ENCODE peak calls at places on chromosomes 3 and 15, in four cellular contexts. J is psoas muscle, T is tibial nerve, E is A673. K is an unnamed sample. For H3K4me1 and H3K27me3, the result is how much of the 10 kb centered on the place peaks cover.

GRCh38 chr15:77607894-77608261 is 24.8 kb downstream of the LINGO1 start:
- DNase-seq in J (no peak), T (no peak), E (peak), K (no peak)

GRCh38 chr15:81303241-81304225 is 20.4 kb downstream of the STARD5 start:
- DNase-seq in J (no peak), T (no peak), E (no peak), K (peak)

GRCh38 chr15:78977091-78977571 is 32.3 kb upstream of the CTSH start:
- DNase-seq in J (no peak), T (no peak), E (no peak), K (peak)

GRCh38 chr15:90001062-90001682 is at the start of gene ZNF710:
- DNase-seq in J (peak), T (no peak), E (peak), K (peak)

GRCh38 chr3:136343873-136344281 is 93.7 kb downstream of the PCCB start:
- DNase-seq in J (peak), T (peak), E (peak), K (peak)

GRCh38 chr15:74265046-74265639 is 29.0 kb downstream of the CCDC33 start:
- DNase-seq in J (peak), T (no peak), E (peak), K (no peak)

GRCh38 chr3:76054404-76054803 is 269.1 kb upstream of the ZNF717 start:
- DNase-seq in J (no peak), T (no peak), E (no peak), K (no peak)

GRCh38 chr15:41822471-41822870 is 5.4 kb upstream of the JMJD7 start:
- DNase-seq in J (no peak), T (no peak), E (no peak), K (no peak)

GRCh38 chr15:72197460-72198409 is at the start of gene GRAMD2A:
- DNase-seq in J (no peak), T (no peak), E (peak), K (peak)

GRCh38 chr15:84605225-84605882 is 4.5 kb downstream of the ZSCAN2 start:
- DNase-seq in J (no peak), T (no peak), E (no peak), K (no peak)

GRCh38 chr15:40693904-40694705 is 869 bp upstream of the RAD51 start:
- DNase-seq in J (no peak), T (no peak), E (no peak), K (peak)

GRCh38 chr3:168341965-168342719 is 246.4 kb upstream of the GOLIM4 start:
- DNase-seq in J (no peak), T (no peak), E (peak), K (no peak)

GRCh38 chr15:62389887-62390792 is 225.1 kb upstream of the C2CD4B start:
- DNase-seq in J (peak), T (peak), E (peak), K (peak)

GRCh38 chr3:61580982-61581654 is 19.7 kb downstream of the PTPRG start:
- DNase-seq in J (no peak), T (no peak), E (no peak), K (no peak)

GRCh38 chr15:25727867-25728600 is 135.1 kb downstream of the ATP10A start:
- DNase-seq in J (no peak), T (no peak), E (no peak), K (no peak)

GRCh38 chr15:84863480-84864428 is 20.7 kb upstream of the SLC28A1 start:
- DNase-seq in J (no peak), T (no peak), E (no peak), K (no peak)

GRCh38 chr3:64599651-64600050 is 88.1 kb downstream of the ADAMTS9 start:
- DNase-seq in J (no peak), T (no peak), E (no peak), K (no peak)

GRCh38 chr15:98850991-98851776 is 156.4 kb downstream of the PGPEP1L start:
- DNase-seq in J (peak), T (peak), E (peak), K (peak)
- TF ChIP-seq CTCF in J (peak), T (peak), E (peak), K (peak)

GRCh38 chr3:50242778-50243551 is 7.0 kb downstream of the GNAI2 start:
- DNase-seq in J (peak), T (no peak), E (no peak), K (no peak)
- H3K4me1 ChIP-seq in J (under half), T (half or more), E (under half), K (under half)

GRCh38 chr15:99105516-99106341 is 849 bp downstream of the SYNM start:
- DNase-seq in J (peak), T (no peak), E (peak), K (peak)

GRCh38 chr15:99104788-99105515 is at the start of gene SYNM:
- DNase-seq in J (peak), T (peak), E (peak), K (no peak)

GRCh38 chr15:99108993-99109392 is 4.1 kb downstream of the SYNM start:
- DNase-seq in J (no peak), T (no peak), E (no peak), K (no peak)

GRCh38 chr15:99109555-99110021 is 4.7 kb downstream of the SYNM start:
- DNase-seq in J (no peak), T (no peak), E (no peak), K (no peak)

DNA sequence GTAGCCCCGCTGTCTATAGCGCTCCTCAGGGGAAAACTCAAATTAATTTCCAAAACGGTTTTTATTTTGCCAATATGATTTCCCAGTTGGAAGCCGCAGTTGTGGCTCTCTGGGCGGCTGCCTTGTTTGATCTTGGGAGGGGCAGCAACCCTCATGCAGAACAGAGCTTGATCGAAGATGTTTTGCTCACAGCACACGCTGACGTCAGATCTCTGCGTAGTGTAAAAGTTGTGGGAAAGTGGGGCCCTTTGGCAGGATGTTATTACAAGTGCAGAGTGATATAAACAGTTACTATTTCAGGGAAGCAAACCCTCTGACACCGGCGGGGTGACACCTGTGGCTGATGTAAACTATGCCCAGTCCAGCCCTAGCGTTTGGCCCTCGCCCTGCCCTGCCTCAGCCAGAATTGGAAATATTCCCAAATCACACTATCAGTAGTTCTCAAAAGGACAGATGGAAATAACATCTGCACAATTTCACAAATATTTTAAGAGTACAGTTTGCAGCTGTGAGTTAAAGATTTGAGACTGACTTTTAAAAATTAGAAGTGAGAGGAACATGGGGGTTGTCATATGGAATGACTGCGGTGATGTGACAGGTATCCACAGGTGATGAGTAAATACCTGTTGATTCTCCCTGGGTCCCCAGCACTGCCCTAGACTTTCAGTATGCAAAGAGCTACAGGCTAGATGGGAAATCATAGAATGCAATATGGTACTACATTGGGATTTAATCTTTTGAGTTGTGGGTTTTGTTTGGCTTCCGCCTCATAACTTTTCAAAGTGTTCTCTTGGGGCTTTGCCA is 1.7 kb downstream of the SYNM start:
- DNase-seq in J (peak), T (no peak), E (no peak), K (no peak)
- H3K27me3 ChIP-seq in J (under half), T (under half), E (under half), K (under half)

GRCh38 chr3:186626254-186626847 is 13.5 kb downstream of the AHSG start:
- DNase-seq in J (no peak), T (no peak), E (no peak), K (no peak)

GRCh38 chr3:186621894-186622650 is 9.2 kb downstream of the AHSG start:
- DNase-seq in J (no peak), T (no peak), E (no peak), K (no peak)

GRCh38 chr3:186625600-186626042 is 12.8 kb downstream of the AHSG start:
- DNase-seq in J (no peak), T (no peak), E (no peak), K (no peak)

GRCh38 chr3:186622651-186623310 is 9.9 kb downstream of the AHSG start:
- DNase-seq in J (no peak), T (no peak), E (no peak), K (no peak)

GRCh38 chr3:186624598-186624997 is 11.7 kb downstream of the AHSG start:
- DNase-seq in J (no peak), T (no peak), E (no peak), K (no peak)
- TF ChIP-seq CTCF in J (no peak), T (no peak), E (no peak), K (no peak)

DNA sequence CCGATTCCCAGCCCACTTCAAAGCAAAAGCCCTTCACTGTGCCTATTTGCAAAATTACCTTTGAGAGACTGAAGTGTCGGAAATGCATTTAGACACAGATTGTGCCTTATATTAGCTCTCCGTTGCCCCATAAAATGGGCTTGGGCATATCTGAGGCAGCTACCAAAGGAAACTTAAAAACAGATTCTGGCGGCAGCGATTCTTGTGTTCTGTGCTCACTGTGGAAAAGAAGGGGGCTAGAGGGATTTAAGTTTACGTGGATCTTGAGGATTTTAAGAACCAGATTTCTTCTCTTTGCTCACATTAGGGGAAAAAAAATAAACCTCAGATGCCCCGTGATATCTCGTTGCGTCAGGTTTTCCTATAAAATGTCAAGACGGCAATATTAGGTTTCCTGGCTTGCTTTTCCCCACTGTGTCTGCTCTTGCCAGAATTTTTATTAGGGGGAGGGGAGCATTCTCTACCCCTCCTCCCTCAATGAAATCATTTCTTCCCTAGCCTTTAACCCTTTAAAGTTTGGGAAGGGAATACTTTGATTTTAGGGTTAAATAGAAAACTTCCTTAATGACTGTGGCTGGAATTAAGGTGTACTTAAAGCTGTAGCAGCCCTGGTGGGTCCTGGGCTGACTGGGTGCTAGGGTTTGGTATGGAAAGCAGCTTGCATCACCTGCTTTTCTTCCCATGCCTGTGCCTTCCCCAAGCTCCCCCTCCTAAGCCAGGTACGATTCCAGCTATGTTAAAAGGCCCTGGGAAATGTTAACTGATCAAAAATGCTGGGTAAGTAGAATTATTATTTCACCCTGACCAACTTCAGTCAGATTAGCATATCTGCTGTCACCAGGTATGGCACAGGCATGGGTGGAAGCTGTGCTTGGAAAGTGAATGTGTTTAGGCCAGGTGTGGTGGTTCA is 73.8 kb downstream of the SMAD3 start:
- DNase-seq in J (no peak), T (no peak), E (no peak), K (no peak)
- H3K4me1 ChIP-seq in J (half or more), T (half or more), E (under half), K (under half)

DNA sequence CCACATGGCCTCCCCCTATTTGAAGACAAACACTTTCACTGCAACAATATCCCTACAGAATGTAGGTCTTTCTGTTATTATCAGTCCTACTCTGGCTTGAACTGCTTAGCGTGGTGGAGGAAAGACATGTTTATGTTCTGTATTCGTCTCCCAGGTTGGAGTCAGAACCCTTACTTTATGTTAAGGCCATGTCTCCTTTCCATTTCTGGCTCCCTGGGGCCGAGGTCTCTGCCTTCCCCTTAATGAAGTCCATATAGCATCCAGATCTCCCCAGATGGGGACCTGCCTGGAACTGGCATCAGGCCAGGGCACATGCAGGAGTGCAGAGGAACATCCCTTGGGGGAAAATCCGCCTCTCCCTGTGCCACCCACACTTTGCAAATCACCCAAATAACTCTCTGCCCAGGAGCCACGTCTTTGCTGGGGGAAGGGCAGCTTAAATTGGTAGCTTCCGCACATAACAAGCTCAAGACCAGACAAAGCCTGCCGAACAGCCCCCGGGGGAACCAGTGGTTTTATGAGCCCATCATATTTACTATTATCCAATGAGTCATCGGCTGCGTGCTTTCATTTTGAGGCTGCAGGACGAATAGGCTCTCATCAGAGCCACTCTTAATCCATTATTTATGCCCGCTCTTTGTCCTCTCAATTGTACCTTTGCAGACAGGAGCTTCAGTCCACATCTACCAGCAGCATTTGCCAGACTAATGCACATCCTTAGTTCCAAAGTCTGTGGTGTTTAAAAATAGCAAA is 237.0 kb downstream of the UACA start:
- DNase-seq in J (no peak), T (peak), E (peak), K (peak)
- H3K27me3 ChIP-seq in J (under half), T (under half), E (under half), K (under half)

GRCh38 chr15:66905954-66906353 is 159.4 kb upstream of the SMAD3 start:
- DNase-seq in J (no peak), T (no peak), E (no peak), K (no peak)
- TF ChIP-seq CTCF in J (no peak), T (no peak), E (peak), K (no peak)

DNA sequence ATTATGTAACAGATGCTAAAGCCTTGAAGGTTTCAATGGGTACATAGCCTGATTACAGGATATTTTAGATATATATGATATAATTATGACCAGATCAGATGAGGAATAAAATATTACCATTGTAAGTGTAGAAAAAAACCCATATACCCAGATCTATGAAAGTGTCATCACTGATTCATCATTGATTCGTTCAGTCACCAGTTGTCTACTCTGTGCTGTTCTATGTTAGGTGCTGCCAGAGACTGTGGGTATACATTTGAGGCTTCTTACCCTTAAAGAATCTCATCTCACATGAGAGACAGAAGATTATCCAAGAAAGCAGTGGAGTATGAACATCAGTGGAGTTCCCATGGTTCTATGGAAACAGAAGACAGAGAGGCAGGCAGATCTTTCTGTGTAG is 92.2 kb downstream of the MBNL1 start:
- DNase-seq in J (no peak), T (no peak), E (no peak), K (no peak)
- H3K4me1 ChIP-seq in J (half or more), T (under half), E (under half), K (under half)

GRCh38 chr15:93826798-93827197 is 404.6 kb upstream of the MCTP2 start:
- DNase-seq in J (peak), T (no peak), E (no peak), K (no peak)

GRCh38 chr15:93830221-93830765 is 401.1 kb upstream of the MCTP2 start:
- DNase-seq in J (no peak), T (no peak), E (no peak), K (no peak)

GRCh38 chr15:93835378-93835777 is 396.0 kb upstream of the MCTP2 start:
- DNase-seq in J (no peak), T (no peak), E (no peak), K (no peak)

GRCh38 chr15:93829115-93829849 is 402.1 kb upstream of the MCTP2 start:
- DNase-seq in J (no peak), T (no peak), E (peak), K (no peak)

GRCh38 chr15:93831641-93832040 is 399.7 kb upstream of the MCTP2 start:
- DNase-seq in J (no peak), T (no peak), E (no peak), K (no peak)
- H3K27me3 ChIP-seq in J (under half), T (under half), E (under half), K (under half)

GRCh38 chr15:48877630-48878595 is at the start of gene EID1:
- DNase-seq in J (peak), T (peak), E (peak), K (peak)
- TF ChIP-seq CTCF in J (no peak), T (no peak), E (no peak), K (no peak)